ENCODE peak calls at places on chromosome 20, in seven cellular contexts. One of them, this sample, is unnamed.

GRCh38 chr20:62040933-62041332 is 24.7 kb downstream of the TAF4 start:
- DNase-seq in prostate gland: no peak
- DNase-seq in esophagus squamous epithelium: no peak
- DNase-seq in CD8-positive, alpha-beta T cell: no peak
- DNase-seq in ascending aorta: no peak
- DNase-seq in adrenal gland: no peak
- DNase-seq in tibial artery: no peak
- DNase-seq in this sample: no peak

GRCh38 chr20:58017237-58017969 is 211.1 kb downstream of the ANKRD60 start:
- DNase-seq in ascending aorta: peak; percentile 63
- DNase-seq in adrenal gland: peak; percentile 75
- DNase-seq in CD8-positive, alpha-beta T cell: no peak
- DNase-seq in tibial artery: peak; percentile 26
- DNase-seq in esophagus squamous epithelium: no peak
- DNase-seq in prostate gland: peak; percentile 96
- DNase-seq in this sample: peak; percentile 68

GRCh38 chr20:2729791-2730190 is 37.2 kb downstream of the EBF4 start:
- DNase-seq in esophagus squamous epithelium: no peak
- DNase-seq in tibial artery: no peak
- DNase-seq in ascending aorta: no peak
- DNase-seq in prostate gland: no peak
- DNase-seq in CD8-positive, alpha-beta T cell: peak; percentile 9
- DNase-seq in adrenal gland: no peak
- DNase-seq in this sample: no peak

GRCh38 chr20:41509801-41510200 is 108.4 kb downstream of the CHD6 start:
- DNase-seq in prostate gland: peak; percentile 26
- DNase-seq in tibial artery: peak; percentile 49
- DNase-seq in adrenal gland: peak; percentile 79
- DNase-seq in ascending aorta: no peak
- DNase-seq in CD8-positive, alpha-beta T cell: no peak
- DNase-seq in esophagus squamous epithelium: no peak
- DNase-seq in this sample: peak; percentile 54

GRCh38 chr20:40657526-40657925 is 31.5 kb downstream of the MAFB start:
- DNase-seq in tibial artery: peak; percentile 60
- DNase-seq in CD8-positive, alpha-beta T cell: no peak
- DNase-seq in adrenal gland: no peak
- DNase-seq in prostate gland: no peak
- DNase-seq in ascending aorta: no peak
- DNase-seq in esophagus squamous epithelium: no peak
- DNase-seq in this sample: no peak

GRCh38 chr20:4170621-4171537 is 155.5 kb upstream of the RNF24 start:
- DNase-seq in tibial artery: no peak
- DNase-seq in esophagus squamous epithelium: no peak
- DNase-seq in prostate gland: peak; percentile 54
- DNase-seq in CD8-positive, alpha-beta T cell: no peak
- DNase-seq in ascending aorta: no peak
- DNase-seq in adrenal gland: no peak
- DNase-seq in this sample: no peak

GRCh38 chr20:20785226-20785625 is 72.8 kb upstream of the RALGAPA2 start:
- DNase-seq in prostate gland: no peak
- DNase-seq in ascending aorta: no peak
- DNase-seq in esophagus squamous epithelium: no peak
- DNase-seq in adrenal gland: no peak
- DNase-seq in CD8-positive, alpha-beta T cell: no peak
- DNase-seq in tibial artery: no peak
- DNase-seq in this sample: no peak

GRCh38 chr20:8627386-8628030 is 441.4 kb upstream of the PLCB4 start:
- DNase-seq in adrenal gland: no peak
- DNase-seq in esophagus squamous epithelium: no peak
- DNase-seq in ascending aorta: no peak
- DNase-seq in CD8-positive, alpha-beta T cell: no peak
- DNase-seq in prostate gland: no peak
- DNase-seq in tibial artery: no peak
- DNase-seq in this sample: no peak

GRCh38 chr20:32458061-32458836 is 100.1 kb downstream of the ASXL1 start:
- DNase-seq in adrenal gland: no peak
- DNase-seq in ascending aorta: no peak
- DNase-seq in CD8-positive, alpha-beta T cell: no peak
- DNase-seq in prostate gland: no peak
- DNase-seq in tibial artery: no peak
- DNase-seq in esophagus squamous epithelium: no peak
- DNase-seq in this sample: no peak

GRCh38 chr20:3473944-3474343 is 3.1 kb downstream of the ATRN start:
- DNase-seq in prostate gland: no peak
- DNase-seq in adrenal gland: no peak
- DNase-seq in esophagus squamous epithelium: no peak
- DNase-seq in CD8-positive, alpha-beta T cell: no peak
- DNase-seq in ascending aorta: no peak
- DNase-seq in tibial artery: no peak
- DNase-seq in this sample: no peak

GRCh38 chr20:31751126-31751525 is 12.0 kb downstream of the TPX2 start:
- DNase-seq in tibial artery: no peak
- DNase-seq in CD8-positive, alpha-beta T cell: no peak
- DNase-seq in esophagus squamous epithelium: no peak
- DNase-seq in prostate gland: no peak
- DNase-seq in adrenal gland: no peak
- DNase-seq in ascending aorta: no peak
- DNase-seq in this sample: no peak

GRCh38 chr20:50762045-50762422 is 30.7 kb downstream of the PARD6B start:
- DNase-seq in ascending aorta: no peak
- DNase-seq in CD8-positive, alpha-beta T cell: no peak
- DNase-seq in prostate gland: no peak
- DNase-seq in adrenal gland: no peak
- DNase-seq in tibial artery: no peak
- DNase-seq in esophagus squamous epithelium: no peak
- DNase-seq in this sample: peak; percentile 29

GRCh38 chr20:62616728-62617621 is 25.3 kb upstream of the SLCO4A1 start:
- DNase-seq in esophagus squamous epithelium: no peak
- DNase-seq in ascending aorta: peak; percentile 83
- DNase-seq in adrenal gland: peak; percentile 83
- DNase-seq in prostate gland: peak; percentile 45
- DNase-seq in CD8-positive, alpha-beta T cell: peak; percentile 68
- DNase-seq in tibial artery: peak; percentile 66
- DNase-seq in this sample: peak; percentile 71

GRCh38 chr20:41072099-41072798 is 43.6 kb downstream of the TOP1 start:
- DNase-seq in tibial artery: peak; percentile 59
- DNase-seq in CD8-positive, alpha-beta T cell: no peak
- DNase-seq in ascending aorta: peak; percentile 79
- DNase-seq in prostate gland: peak; percentile 71
- DNase-seq in esophagus squamous epithelium: no peak
- DNase-seq in adrenal gland: peak; percentile 71
- DNase-seq in this sample: no peak

GRCh38 chr20:49096212-49096730 is 50.2 kb downstream of the CSE1L start:
- DNase-seq in esophagus squamous epithelium: no peak
- DNase-seq in tibial artery: no peak
- DNase-seq in CD8-positive, alpha-beta T cell: no peak
- DNase-seq in ascending aorta: no peak
- DNase-seq in adrenal gland: no peak
- DNase-seq in prostate gland: no peak
- DNase-seq in this sample: no peak

GRCh38 chr20:62703853-62704228 is 4.8 kb upstream of the NTSR1 start:
- DNase-seq in CD8-positive, alpha-beta T cell: no peak
- DNase-seq in ascending aorta: no peak
- DNase-seq in prostate gland: no peak
- DNase-seq in esophagus squamous epithelium: no peak
- DNase-seq in adrenal gland: no peak
- DNase-seq in tibial artery: no peak
- DNase-seq in this sample: no peak

GRCh38 chr20:22814475-22815205 is 220.5 kb upstream of the SSTR4 start:
- DNase-seq in prostate gland: no peak
- DNase-seq in adrenal gland: no peak
- DNase-seq in CD8-positive, alpha-beta T cell: no peak
- DNase-seq in ascending aorta: no peak
- DNase-seq in tibial artery: no peak
- DNase-seq in esophagus squamous epithelium: no peak
- DNase-seq in this sample: no peak

GRCh38 chr20:5786930-5787826 is 37.0 kb downstream of the SHLD1 start:
- DNase-seq in ascending aorta: no peak
- DNase-seq in prostate gland: peak; percentile 22
- DNase-seq in tibial artery: peak; percentile 28
- DNase-seq in CD8-positive, alpha-beta T cell: no peak
- DNase-seq in adrenal gland: peak; percentile 78
- DNase-seq in esophagus squamous epithelium: no peak
- DNase-seq in this sample: no peak

GRCh38 chr20:20456736-20457135 is 88.8 kb downstream of the INSM1 start:
- DNase-seq in prostate gland: no peak
- DNase-seq in CD8-positive, alpha-beta T cell: no peak
- DNase-seq in ascending aorta: no peak
- DNase-seq in esophagus squamous epithelium: no peak
- DNase-seq in adrenal gland: no peak
- DNase-seq in tibial artery: no peak
- DNase-seq in this sample: no peak

GRCh38 chr20:8248051-8248450 is 116.0 kb downstream of the PLCB1 start:
- DNase-seq in ascending aorta: no peak
- DNase-seq in tibial artery: no peak
- DNase-seq in prostate gland: no peak
- DNase-seq in esophagus squamous epithelium: no peak
- DNase-seq in adrenal gland: no peak
- DNase-seq in CD8-positive, alpha-beta T cell: no peak
- DNase-seq in this sample: no peak

GRCh38 chr20:50191566-50192363 is 1.1 kb downstream of the CEBPB start:
- DNase-seq in esophagus squamous epithelium: peak; percentile 27
- DNase-seq in ascending aorta: no peak
- DNase-seq in prostate gland: peak; percentile 36
- DNase-seq in tibial artery: peak; percentile 31
- DNase-seq in CD8-positive, alpha-beta T cell: peak; percentile 51
- DNase-seq in adrenal gland: peak; percentile 80
- DNase-seq in this sample: peak; percentile 51

DNA sequence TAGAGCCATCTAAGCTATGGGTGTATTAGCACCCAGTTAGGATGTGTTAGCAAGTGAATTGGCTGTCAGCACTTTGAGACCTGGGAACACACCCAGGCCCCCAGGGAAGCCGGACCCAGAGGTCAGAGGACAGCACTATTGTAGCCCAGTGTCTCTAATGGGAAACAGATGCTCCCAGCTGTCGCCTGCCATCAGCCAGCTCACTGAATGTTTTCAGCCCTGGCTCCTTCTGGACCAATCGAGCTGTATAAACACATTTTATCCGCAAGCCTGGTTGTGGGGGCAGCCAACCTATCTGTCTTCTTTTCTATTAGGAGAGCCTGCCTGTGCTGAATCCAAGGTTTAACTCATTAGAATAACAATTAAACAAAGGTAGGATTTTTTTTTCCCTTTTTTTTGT is 10.8 kb upstream of the TASP1 start:
- DNase-seq in adrenal gland: peak; percentile 56
- DNase-seq in tibial artery: peak; percentile 38
- DNase-seq in CD8-positive, alpha-beta T cell: no peak
- DNase-seq in esophagus squamous epithelium: no peak
- DNase-seq in ascending aorta: no peak
- DNase-seq in prostate gland: no peak
- DNase-seq in this sample: peak; percentile 45
- H3K27ac ChIP-seq in adrenal gland: no peak overlapping the region
- H3K27ac ChIP-seq in tibial artery: no peak overlapping the region
- H3K27ac ChIP-seq in CD8-positive, alpha-beta T cell: no peak overlapping the region
- H3K27ac ChIP-seq in esophagus squamous epithelium: no peak overlapping the region
- H3K27ac ChIP-seq in ascending aorta: no peak overlapping the region
- H3K27ac ChIP-seq in prostate gland: no peak overlapping the region
- H3K27ac ChIP-seq in this sample: no peak overlapping the region

GRCh38 chr20:24446811-24447210 is 22.6 kb upstream of the SYNDIG1 start:
- DNase-seq in tibial artery: no peak
- DNase-seq in ascending aorta: peak; percentile 38
- DNase-seq in esophagus squamous epithelium: no peak
- DNase-seq in CD8-positive, alpha-beta T cell: no peak
- DNase-seq in adrenal gland: no peak
- DNase-seq in prostate gland: no peak
- DNase-seq in this sample: no peak
- H3K27me3 ChIP-seq in tibial artery: no peaks in the 10 kb centered on the region
- H3K27me3 ChIP-seq in ascending aorta: no peaks in the 10 kb centered on the region
- H3K27me3 ChIP-seq in esophagus squamous epithelium: no peaks in the 10 kb centered on the region
- H3K27me3 ChIP-seq in CD8-positive, alpha-beta T cell: no peaks in the 10 kb centered on the region
- H3K27me3 ChIP-seq in adrenal gland: no peaks in the 10 kb centered on the region
- H3K27me3 ChIP-seq in prostate gland: no peaks in the 10 kb centered on the region
- H3K27me3 ChIP-seq in this sample: no peaks in the 10 kb centered on the region

GRCh38 chr20:45229264-45230056 is 8.3 kb downstream of the SEMG2 start:
- DNase-seq in ascending aorta: no peak
- DNase-seq in esophagus squamous epithelium: no peak
- DNase-seq in CD8-positive, alpha-beta T cell: peak; percentile 22
- DNase-seq in tibial artery: no peak
- DNase-seq in prostate gland: no peak
- DNase-seq in adrenal gland: no peak
- DNase-seq in this sample: peak; percentile 88
- TF ChIP-seq CTCF in ascending aorta: no peak
- TF ChIP-seq CTCF in esophagus squamous epithelium: peak; percentile 66
- TF ChIP-seq CTCF in CD8-positive, alpha-beta T cell: no peak
- TF ChIP-seq CTCF in tibial artery: no peak
- TF ChIP-seq CTCF in prostate gland: peak; percentile 56
- TF ChIP-seq CTCF in adrenal gland: no peak
- TF ChIP-seq CTCF in this sample: peak; percentile 73

GRCh38 chr20:38864662-38865061 is 59.2 kb downstream of the PPP1R16B start:
- DNase-seq in prostate gland: no peak
- DNase-seq in tibial artery: no peak
- DNase-seq in ascending aorta: no peak
- DNase-seq in esophagus squamous epithelium: no peak
- DNase-seq in CD8-positive, alpha-beta T cell: no peak
- DNase-seq in adrenal gland: peak; percentile 58
- DNase-seq in this sample: no peak

GRCh38 chr20:38863024-38863851 is 57.7 kb downstream of the PPP1R16B start:
- DNase-seq in CD8-positive, alpha-beta T cell: peak; percentile 42
- DNase-seq in adrenal gland: peak; percentile 50
- DNase-seq in ascending aorta: no peak
- DNase-seq in tibial artery: no peak
- DNase-seq in prostate gland: no peak
- DNase-seq in esophagus squamous epithelium: no peak
- DNase-seq in this sample: no peak

GRCh38 chr20:38867062-38867359 is 59.2 kb upstream of the FAM83D start:
- DNase-seq in tibial artery: no peak
- DNase-seq in adrenal gland: no peak
- DNase-seq in CD8-positive, alpha-beta T cell: no peak
- DNase-seq in ascending aorta: no peak
- DNase-seq in prostate gland: no peak
- DNase-seq in esophagus squamous epithelium: no peak
- DNase-seq in this sample: no peak

GRCh38 chr20:38862226-38862625 is 56.7 kb downstream of the PPP1R16B start:
- DNase-seq in tibial artery: no peak
- DNase-seq in ascending aorta: no peak
- DNase-seq in esophagus squamous epithelium: no peak
- DNase-seq in prostate gland: no peak
- DNase-seq in CD8-positive, alpha-beta T cell: no peak
- DNase-seq in adrenal gland: no peak
- DNase-seq in this sample: no peak

DNA sequence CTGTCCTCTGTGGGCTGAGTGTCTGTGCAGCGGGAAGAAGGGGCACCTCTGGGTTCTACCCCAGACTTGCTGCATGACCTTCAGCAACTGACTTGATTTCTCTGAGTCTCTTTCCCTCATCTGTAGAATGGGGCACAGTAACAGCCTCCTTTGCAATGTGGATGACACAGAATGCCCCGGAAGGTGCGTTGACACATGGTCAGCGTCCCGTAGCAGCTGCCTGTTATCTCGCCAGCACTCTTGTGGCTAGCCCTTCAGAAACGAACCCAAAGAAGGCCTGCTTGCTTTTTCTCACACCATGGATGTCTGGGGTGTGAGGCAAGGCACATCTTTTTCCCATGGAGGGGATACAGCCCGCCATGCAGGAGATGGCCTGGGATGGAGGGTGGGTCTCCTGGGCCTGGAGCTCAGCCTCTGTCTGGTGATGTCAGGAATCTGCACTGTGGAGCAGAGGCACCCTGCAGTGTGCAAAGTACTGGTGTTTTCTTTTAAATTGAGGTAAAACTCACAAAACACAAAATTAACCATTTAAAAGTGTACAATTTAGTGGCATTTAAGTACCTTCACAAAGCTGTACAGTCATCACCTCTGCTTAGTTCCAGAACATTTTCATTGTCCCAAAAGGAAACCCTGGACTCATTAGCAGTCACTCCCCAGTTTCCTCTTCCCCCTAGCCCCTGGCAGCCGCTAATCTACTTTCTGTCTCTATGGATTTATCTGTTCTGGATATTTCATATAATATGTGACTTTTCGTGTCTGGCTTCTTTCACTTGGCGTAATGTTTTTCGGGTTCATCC is 59.8 kb upstream of the FAM83D start:
- DNase-seq in CD8-positive, alpha-beta T cell: no peak
- DNase-seq in tibial artery: no peak
- DNase-seq in prostate gland: no peak
- DNase-seq in adrenal gland: peak; percentile 42
- DNase-seq in ascending aorta: no peak
- DNase-seq in esophagus squamous epithelium: no peak
- DNase-seq in this sample: no peak
- H3K27ac ChIP-seq in CD8-positive, alpha-beta T cell: no peak overlapping the region
- H3K27ac ChIP-seq in tibial artery: no peak overlapping the region
- H3K27ac ChIP-seq in prostate gland: no peak overlapping the region
- H3K27ac ChIP-seq in adrenal gland: peak overlapping the region; percentile 47
- H3K27ac ChIP-seq in ascending aorta: no peak overlapping the region
- H3K27ac ChIP-seq in esophagus squamous epithelium: no peak overlapping the region
- H3K27ac ChIP-seq in this sample: no peak overlapping the region

This sample was measured in colonic mucosa.